ENCODE peak calls at places on chromosomes 7 and 10, in eight cellular contexts. One of them, this sample, is unnamed.

GRCh38 chr7:136976504-136977251 is 108.2 kb downstream of the CHRM2 start:
- DNase-seq in gastrocnemius medialis: no peak
- DNase-seq in ovary: no peak
- DNase-seq in Panc1: no peak
- DNase-seq in aorta: no peak
- DNase-seq in spleen: no peak
- DNase-seq in CD8-positive, alpha-beta memory T cell: no peak
- DNase-seq in GM23338: peak; percentile 8
- DNase-seq in this sample: no peak

GRCh38 chr7:43077732-43078391 is 34.6 kb upstream of the HECW1 start:
- DNase-seq in gastrocnemius medialis: no peak
- DNase-seq in aorta: no peak
- DNase-seq in spleen: peak; percentile 75
- DNase-seq in Panc1: no peak
- DNase-seq in ovary: no peak
- DNase-seq in GM23338: peak; percentile 86
- DNase-seq in CD8-positive, alpha-beta memory T cell: no peak
- DNase-seq in this sample: no peak

GRCh38 chr7:110983822-110984456 is 107.0 kb upstream of the LRRN3 start:
- DNase-seq in gastrocnemius medialis: no peak
- DNase-seq in CD8-positive, alpha-beta memory T cell: no peak
- DNase-seq in Panc1: no peak
- DNase-seq in GM23338: no peak
- DNase-seq in ovary: no peak
- DNase-seq in aorta: no peak
- DNase-seq in spleen: no peak
- DNase-seq in this sample: no peak

GRCh38 chr7:12581897-12582296 is 11.4 kb downstream of the SCIN start:
- DNase-seq in CD8-positive, alpha-beta memory T cell: no peak
- DNase-seq in ovary: no peak
- DNase-seq in spleen: no peak
- DNase-seq in aorta: no peak
- DNase-seq in GM23338: no peak
- DNase-seq in gastrocnemius medialis: no peak
- DNase-seq in Panc1: no peak
- DNase-seq in this sample: no peak

GRCh38 chr10:77245953-77246352 is 391.7 kb downstream of the KCNMA1 start:
- DNase-seq in GM23338: no peak
- DNase-seq in gastrocnemius medialis: no peak
- DNase-seq in aorta: no peak
- DNase-seq in Panc1: no peak
- DNase-seq in ovary: no peak
- DNase-seq in spleen: no peak
- DNase-seq in CD8-positive, alpha-beta memory T cell: no peak
- DNase-seq in this sample: no peak

GRCh38 chr7:46218461-46219202 is 297.6 kb upstream of the IGFBP3 start:
- DNase-seq in CD8-positive, alpha-beta memory T cell: no peak
- DNase-seq in gastrocnemius medialis: no peak
- DNase-seq in ovary: no peak
- DNase-seq in spleen: no peak
- DNase-seq in GM23338: no peak
- DNase-seq in Panc1: no peak
- DNase-seq in aorta: no peak
- DNase-seq in this sample: no peak

GRCh38 chr10:26557641-26558014 is 119.5 kb downstream of the APBB1IP start:
- DNase-seq in CD8-positive, alpha-beta memory T cell: no peak
- DNase-seq in gastrocnemius medialis: no peak
- DNase-seq in ovary: no peak
- DNase-seq in GM23338: no peak
- DNase-seq in aorta: no peak
- DNase-seq in spleen: no peak
- DNase-seq in Panc1: no peak
- DNase-seq in this sample: no peak

GRCh38 chr10:90916392-90917110 is 4.3 kb downstream of the ANKRD1 start:
- DNase-seq in ovary: no peak
- DNase-seq in aorta: no peak
- DNase-seq in spleen: no peak
- DNase-seq in CD8-positive, alpha-beta memory T cell: no peak
- DNase-seq in gastrocnemius medialis: no peak
- DNase-seq in GM23338: no peak
- DNase-seq in Panc1: no peak
- DNase-seq in this sample: no peak

GRCh38 chr7:1815051-1815481 is 145.0 kb downstream of the ELFN1 start:
- DNase-seq in aorta: peak; percentile 72
- DNase-seq in GM23338: no peak
- DNase-seq in CD8-positive, alpha-beta memory T cell: no peak
- DNase-seq in Panc1: no peak
- DNase-seq in spleen: peak; percentile 73
- DNase-seq in ovary: no peak
- DNase-seq in gastrocnemius medialis: no peak
- DNase-seq in this sample: no peak

GRCh38 chr10:4748726-4749443 is 77.1 kb upstream of the AKR1E2 start:
- DNase-seq in ovary: no peak
- DNase-seq in aorta: no peak
- DNase-seq in spleen: no peak
- DNase-seq in gastrocnemius medialis: no peak
- DNase-seq in GM23338: no peak
- DNase-seq in Panc1: no peak
- DNase-seq in CD8-positive, alpha-beta memory T cell: no peak
- DNase-seq in this sample: no peak

GRCh38 chr7:106423111-106423510 is 138.3 kb upstream of the NAMPT start:
- DNase-seq in ovary: no peak
- DNase-seq in gastrocnemius medialis: no peak
- DNase-seq in aorta: no peak
- DNase-seq in CD8-positive, alpha-beta memory T cell: no peak
- DNase-seq in Panc1: no peak
- DNase-seq in GM23338: no peak
- DNase-seq in spleen: no peak
- DNase-seq in this sample: no peak

GRCh38 chr7:106419455-106420182 is 134.8 kb upstream of the NAMPT start:
- DNase-seq in aorta: no peak
- DNase-seq in ovary: no peak
- DNase-seq in spleen: no peak
- DNase-seq in gastrocnemius medialis: no peak
- DNase-seq in CD8-positive, alpha-beta memory T cell: no peak
- DNase-seq in Panc1: no peak
- DNase-seq in GM23338: no peak
- DNase-seq in this sample: no peak

GRCh38 chr7:106420210-106420609 is 135.4 kb upstream of the NAMPT start:
- DNase-seq in GM23338: no peak
- DNase-seq in aorta: no peak
- DNase-seq in ovary: no peak
- DNase-seq in gastrocnemius medialis: no peak
- DNase-seq in CD8-positive, alpha-beta memory T cell: no peak
- DNase-seq in spleen: no peak
- DNase-seq in Panc1: no peak
- DNase-seq in this sample: no peak

GRCh38 chr7:106420741-106421140 is 136.0 kb upstream of the NAMPT start:
- DNase-seq in CD8-positive, alpha-beta memory T cell: no peak
- DNase-seq in spleen: no peak
- DNase-seq in GM23338: no peak
- DNase-seq in ovary: no peak
- DNase-seq in aorta: no peak
- DNase-seq in gastrocnemius medialis: no peak
- DNase-seq in Panc1: no peak
- DNase-seq in this sample: no peak

DNA sequence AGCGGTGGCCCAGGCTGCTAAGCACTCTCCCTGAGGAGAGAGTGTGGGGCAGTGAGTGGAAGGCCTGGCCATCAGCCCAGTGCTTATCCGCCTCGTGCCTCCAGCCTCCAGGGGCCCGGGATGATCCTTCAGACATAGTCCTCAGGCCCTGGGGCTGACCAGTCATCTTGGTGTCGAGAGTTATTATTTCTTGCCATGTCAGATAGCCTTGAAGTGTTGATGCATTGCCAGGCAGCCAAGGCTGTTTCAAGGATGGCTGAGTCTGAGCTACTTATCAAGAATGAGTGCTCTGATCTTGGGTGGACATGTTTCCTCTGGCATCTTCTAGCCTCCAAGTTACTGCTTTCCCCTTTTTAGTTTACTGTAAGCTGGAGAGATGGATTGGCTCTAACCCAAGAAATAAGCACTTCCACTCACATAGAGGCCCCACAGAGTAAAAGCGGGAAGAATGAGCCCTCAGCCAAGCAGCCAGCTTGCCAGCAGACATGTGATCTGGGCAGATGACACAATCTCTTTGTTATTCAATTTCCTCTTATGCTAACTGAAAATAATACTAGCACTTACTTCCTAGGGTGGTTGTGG is 136.5 kb upstream of the NAMPT start:
- DNase-seq in Panc1: no peak
- DNase-seq in ovary: peak; percentile 73
- DNase-seq in aorta: peak; percentile 88
- DNase-seq in CD8-positive, alpha-beta memory T cell: no peak
- DNase-seq in spleen: peak; percentile 82
- DNase-seq in gastrocnemius medialis: peak; percentile 59
- DNase-seq in GM23338: no peak
- DNase-seq in this sample: no peak
- H3K4me3 ChIP-seq in Panc1: no peak overlapping the region
- H3K4me3 ChIP-seq in ovary: no peak overlapping the region
- H3K4me3 ChIP-seq in aorta: no peak overlapping the region
- H3K4me3 ChIP-seq in CD8-positive, alpha-beta memory T cell: no peak overlapping the region
- H3K4me3 ChIP-seq in spleen: no peak overlapping the region
- H3K4me3 ChIP-seq in gastrocnemius medialis: no peak overlapping the region
- H3K4me3 ChIP-seq in GM23338: no peak overlapping the region
- H3K4me3 ChIP-seq in this sample: no peak overlapping the region

DNA sequence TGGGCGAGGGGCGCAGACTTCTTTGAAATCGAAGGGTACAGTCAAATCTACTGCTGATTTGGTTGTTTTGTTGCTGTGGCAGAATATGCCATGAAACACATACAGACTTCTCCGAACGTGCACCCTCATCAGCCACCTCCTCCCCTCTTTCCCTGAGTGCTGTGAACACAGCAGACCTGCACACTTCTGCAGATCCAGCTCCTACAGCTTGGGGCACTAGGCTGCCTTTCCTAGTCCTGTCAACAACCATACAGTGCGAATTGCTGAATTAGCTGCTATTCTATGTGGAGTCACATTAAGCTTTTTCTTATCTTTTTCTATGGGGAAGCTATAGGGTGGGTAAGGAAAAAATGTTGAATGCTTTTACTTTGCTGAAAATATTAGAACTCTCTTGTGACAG is 57.5 kb downstream of the COL17A1 start:
- DNase-seq in Panc1: no peak
- DNase-seq in gastrocnemius medialis: no peak
- DNase-seq in CD8-positive, alpha-beta memory T cell: no peak
- DNase-seq in spleen: no peak
- DNase-seq in ovary: no peak
- DNase-seq in GM23338: peak; percentile 70
- DNase-seq in aorta: no peak
- DNase-seq in this sample: peak; percentile 15
- H3K36me3 ChIP-seq in Panc1: peaks cover 31% of the 10 kb centered on the region
- H3K36me3 ChIP-seq in gastrocnemius medialis: peaks cover 41% of the 10 kb centered on the region
- H3K36me3 ChIP-seq in CD8-positive, alpha-beta memory T cell: peaks cover 21% of the 10 kb centered on the region
- H3K36me3 ChIP-seq in spleen: peaks cover 93% of the 10 kb centered on the region
- H3K36me3 ChIP-seq in ovary: no peaks in the 10 kb centered on the region
- H3K36me3 ChIP-seq in GM23338: no peaks in the 10 kb centered on the region
- H3K36me3 ChIP-seq in aorta: peaks cover 5% of the 10 kb centered on the region
- H3K36me3 ChIP-seq in this sample: no peaks in the 10 kb centered on the region

DNA sequence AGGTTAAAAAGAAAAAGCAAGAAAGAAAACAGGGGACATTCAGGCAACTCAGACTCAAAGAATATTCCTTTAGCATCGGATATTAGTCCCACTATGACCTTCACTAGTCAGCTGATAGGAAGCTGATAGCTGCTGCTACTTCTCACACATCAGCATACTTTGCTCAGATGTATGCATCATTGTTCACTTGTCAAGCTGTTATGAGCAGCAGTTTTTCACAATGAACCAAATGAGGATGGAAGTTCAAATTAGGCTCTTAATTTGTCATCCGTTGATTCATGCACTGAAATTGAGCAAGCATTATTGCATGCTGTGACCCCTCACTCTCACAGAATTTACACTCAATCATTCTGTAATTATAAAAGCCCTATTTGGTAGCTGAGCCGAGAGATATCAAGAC is 257.7 kb downstream of the SNX13 start:
- DNase-seq in gastrocnemius medialis: no peak
- DNase-seq in ovary: no peak
- DNase-seq in CD8-positive, alpha-beta memory T cell: no peak
- DNase-seq in GM23338: no peak
- DNase-seq in aorta: no peak
- DNase-seq in Panc1: no peak
- DNase-seq in spleen: no peak
- DNase-seq in this sample: no peak
- H3K4me3 ChIP-seq in gastrocnemius medialis: no peak overlapping the region
- H3K4me3 ChIP-seq in ovary: no peak overlapping the region
- H3K4me3 ChIP-seq in CD8-positive, alpha-beta memory T cell: no peak overlapping the region
- H3K4me3 ChIP-seq in GM23338: no peak overlapping the region
- H3K4me3 ChIP-seq in aorta: no peak overlapping the region
- H3K4me3 ChIP-seq in Panc1: no peak overlapping the region
- H3K4me3 ChIP-seq in spleen: no peak overlapping the region
- H3K4me3 ChIP-seq in this sample: no peak overlapping the region

DNA sequence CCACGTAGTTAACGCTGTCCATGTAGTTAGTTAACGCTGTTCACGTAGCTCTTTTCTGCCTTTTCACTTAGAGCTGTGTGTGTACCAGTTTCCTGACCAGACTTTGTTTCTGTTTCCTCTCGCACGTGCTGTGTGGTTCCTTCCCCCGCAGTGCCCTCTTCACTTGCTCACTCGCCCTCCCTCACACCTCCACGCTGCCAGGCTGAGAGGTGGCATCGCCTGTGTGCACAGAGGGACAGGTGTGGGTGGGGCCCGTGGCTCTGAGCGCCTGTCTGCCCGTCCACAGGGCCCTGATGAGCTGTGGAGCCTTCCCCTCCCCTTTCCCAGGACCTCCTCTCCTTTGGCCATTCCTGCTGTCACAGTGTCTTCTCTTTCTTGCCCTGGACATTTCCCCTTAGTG is 30.6 kb downstream of the WDR37 start:
- DNase-seq in spleen: no peak
- DNase-seq in aorta: no peak
- DNase-seq in CD8-positive, alpha-beta memory T cell: no peak
- DNase-seq in gastrocnemius medialis: no peak
- DNase-seq in GM23338: no peak
- DNase-seq in ovary: no peak
- DNase-seq in Panc1: no peak
- DNase-seq in this sample: no peak
- H3K36me3 ChIP-seq in spleen: peaks cover 100% of the 10 kb centered on the region
- H3K36me3 ChIP-seq in aorta: peaks cover 2% of the 10 kb centered on the region
- H3K36me3 ChIP-seq in CD8-positive, alpha-beta memory T cell: peaks cover 51% of the 10 kb centered on the region
- H3K36me3 ChIP-seq in gastrocnemius medialis: peaks cover 84% of the 10 kb centered on the region
- H3K36me3 ChIP-seq in GM23338: peaks cover 12% of the 10 kb centered on the region
- H3K36me3 ChIP-seq in ovary: no peaks in the 10 kb centered on the region
- H3K36me3 ChIP-seq in Panc1: no peaks in the 10 kb centered on the region
- H3K36me3 ChIP-seq in this sample: peaks cover 41% of the 10 kb centered on the region

DNA sequence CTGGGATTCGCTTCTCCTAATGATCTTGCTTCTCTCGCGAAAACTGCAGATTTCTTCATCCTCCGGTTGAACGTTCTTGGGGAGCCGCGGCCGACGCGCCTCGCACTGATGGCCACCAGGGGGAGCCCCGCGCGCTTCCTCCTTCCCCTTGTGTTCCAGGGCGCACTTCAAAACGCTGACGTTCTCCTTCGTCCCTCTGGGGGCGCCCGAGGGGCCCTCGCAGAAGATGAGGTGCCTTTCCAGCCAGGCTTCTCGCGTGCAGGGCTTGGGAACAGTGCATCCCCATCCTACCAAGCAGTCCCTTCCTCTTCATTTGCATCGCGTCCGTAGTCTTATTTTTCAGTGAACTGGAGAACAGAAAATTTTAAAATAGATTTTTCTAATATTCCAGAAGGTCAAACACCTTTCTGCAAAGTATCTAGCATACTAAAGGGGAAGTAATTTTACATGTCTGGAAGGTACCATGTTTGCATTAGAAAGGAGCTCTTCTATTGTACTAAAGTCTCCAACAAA is 22.5 kb downstream of the GSTO2 start:
- DNase-seq in ovary: peak; percentile 92
- DNase-seq in GM23338: peak; percentile 95
- DNase-seq in aorta: peak; percentile 96
- DNase-seq in CD8-positive, alpha-beta memory T cell: peak; percentile 90
- DNase-seq in spleen: peak; percentile 98
- DNase-seq in Panc1: no peak
- DNase-seq in gastrocnemius medialis: peak; percentile 73
- DNase-seq in this sample: peak; percentile 88
- H3K4me3 ChIP-seq in ovary: no peak overlapping the region
- H3K4me3 ChIP-seq in GM23338: peak overlapping the region; percentile 1
- H3K4me3 ChIP-seq in aorta: no peak overlapping the region
- H3K4me3 ChIP-seq in CD8-positive, alpha-beta memory T cell: no peak overlapping the region
- H3K4me3 ChIP-seq in spleen: no peak overlapping the region
- H3K4me3 ChIP-seq in Panc1: no peak overlapping the region
- H3K4me3 ChIP-seq in gastrocnemius medialis: no peak overlapping the region
- H3K4me3 ChIP-seq in this sample: no peak overlapping the region